ENCODE peak calls at places on chromosomes 2 and 18, in six cellular contexts. One of them, this sample, is unnamed.

GRCh38 chr18:77366725-77367641 is 117.3 kb downstream of the GALR1 start:
- DNase-seq in neural progenitor cell: no peak
- DNase-seq in iPS DF 6.9: no peak
- DNase-seq in HuH-7: peak
- DNase-seq in ecto neural progenitor cell: no peak
- DNase-seq in renal cortical epithelial cell: peak
- DNase-seq in this sample: peak

GRCh38 chr2:176490061-176490861 is 221.0 kb downstream of the MTX2 start:
- DNase-seq in iPS DF 6.9: peak
- DNase-seq in ecto neural progenitor cell: peak
- DNase-seq in HuH-7: no peak
- DNase-seq in neural progenitor cell: peak
- DNase-seq in renal cortical epithelial cell: no peak
- DNase-seq in this sample: no peak

GRCh38 chr2:219441451-219442205 is 7.0 kb downstream of the SPEG start:
- DNase-seq in ecto neural progenitor cell: peak
- DNase-seq in neural progenitor cell: peak
- DNase-seq in renal cortical epithelial cell: no peak
- DNase-seq in HuH-7: peak
- DNase-seq in iPS DF 6.9: no peak
- DNase-seq in this sample: no peak

GRCh38 chr2:8540552-8541055 is 141.3 kb upstream of the ID2 start:
- DNase-seq in renal cortical epithelial cell: no peak
- DNase-seq in ecto neural progenitor cell: no peak
- DNase-seq in HuH-7: no peak
- DNase-seq in iPS DF 6.9: no peak
- DNase-seq in neural progenitor cell: no peak
- DNase-seq in this sample: no peak

GRCh38 chr2:110934948-110935347 is 185.8 kb upstream of the BCL2L11 start:
- DNase-seq in neural progenitor cell: no peak
- DNase-seq in iPS DF 6.9: no peak
- DNase-seq in HuH-7: no peak
- DNase-seq in ecto neural progenitor cell: no peak
- DNase-seq in renal cortical epithelial cell: no peak
- DNase-seq in this sample: no peak

GRCh38 chr18:79527656-79528055 is 131.9 kb downstream of the NFATC1 start:
- DNase-seq in ecto neural progenitor cell: no peak
- DNase-seq in renal cortical epithelial cell: no peak
- DNase-seq in iPS DF 6.9: no peak
- DNase-seq in neural progenitor cell: no peak
- DNase-seq in HuH-7: no peak
- DNase-seq in this sample: no peak

GRCh38 chr2:195434346-195434745 is 222.7 kb upstream of the SLC39A10 start:
- DNase-seq in ecto neural progenitor cell: no peak
- DNase-seq in iPS DF 6.9: no peak
- DNase-seq in neural progenitor cell: no peak
- DNase-seq in renal cortical epithelial cell: peak
- DNase-seq in HuH-7: no peak
- DNase-seq in this sample: no peak

GRCh38 chr2:171287606-171288005 is 126.9 kb upstream of the TLK1 start:
- DNase-seq in neural progenitor cell: no peak
- DNase-seq in iPS DF 6.9: no peak
- DNase-seq in ecto neural progenitor cell: no peak
- DNase-seq in renal cortical epithelial cell: no peak
- DNase-seq in HuH-7: no peak
- DNase-seq in this sample: no peak

GRCh38 chr2:237321746-237322145 is 92.2 kb downstream of the COL6A3 start:
- DNase-seq in ecto neural progenitor cell: no peak
- DNase-seq in iPS DF 6.9: no peak
- DNase-seq in neural progenitor cell: no peak
- DNase-seq in HuH-7: no peak
- DNase-seq in renal cortical epithelial cell: no peak
- DNase-seq in this sample: no peak

GRCh38 chr2:8494589-8494988 is 187.3 kb upstream of the ID2 start:
- DNase-seq in HuH-7: no peak
- DNase-seq in renal cortical epithelial cell: peak
- DNase-seq in iPS DF 6.9: no peak
- DNase-seq in neural progenitor cell: no peak
- DNase-seq in ecto neural progenitor cell: no peak
- DNase-seq in this sample: no peak

GRCh38 chr2:106192752-106193490 is 1.2 kb downstream of the UXS1 start:
- DNase-seq in neural progenitor cell: peak
- DNase-seq in ecto neural progenitor cell: no peak
- DNase-seq in HuH-7: peak
- DNase-seq in iPS DF 6.9: no peak
- DNase-seq in renal cortical epithelial cell: peak
- DNase-seq in this sample: peak